ENCODE peak calls at places on chromosomes 7 and 10, in six cellular contexts. One of them, this sample, is unnamed.

GRCh38 chr7:89914673-89915072 is 239.6 kb upstream of the STEAP1 start:
- DNase-seq in PC-9: no peak
- DNase-seq in BE2C: no peak
- DNase-seq in fibroblast of lung: no peak
- DNase-seq in cardiac fibroblast: no peak
- DNase-seq in kidney epithelial cell: no peak
- DNase-seq in this sample: no peak

GRCh38 chr7:112414855-112415490 is 35.3 kb upstream of the IFRD1 start:
- DNase-seq in PC-9: no peak
- DNase-seq in kidney epithelial cell: no peak
- DNase-seq in BE2C: no peak
- DNase-seq in cardiac fibroblast: peak
- DNase-seq in fibroblast of lung: peak
- DNase-seq in this sample: no peak

GRCh38 chr7:82263880-82264751 is 179.5 kb downstream of the CACNA2D1 start:
- DNase-seq in fibroblast of lung: no peak
- DNase-seq in kidney epithelial cell: no peak
- DNase-seq in BE2C: no peak
- DNase-seq in PC-9: no peak
- DNase-seq in cardiac fibroblast: no peak
- DNase-seq in this sample: no peak

GRCh38 chr7:82740246-82740848 is 296.8 kb upstream of the CACNA2D1 start:
- DNase-seq in kidney epithelial cell: no peak
- DNase-seq in cardiac fibroblast: peak
- DNase-seq in PC-9: peak
- DNase-seq in fibroblast of lung: peak
- DNase-seq in BE2C: peak
- DNase-seq in this sample: no peak

GRCh38 chr10:59016043-59016442 is 160.4 kb upstream of the PHYHIPL start:
- DNase-seq in fibroblast of lung: no peak
- DNase-seq in PC-9: no peak
- DNase-seq in cardiac fibroblast: no peak
- DNase-seq in kidney epithelial cell: no peak
- DNase-seq in BE2C: no peak
- DNase-seq in this sample: no peak

GRCh38 chr10:16952610-16953009 is 135.4 kb upstream of the RSU1 start:
- DNase-seq in kidney epithelial cell: no peak
- DNase-seq in fibroblast of lung: no peak
- DNase-seq in cardiac fibroblast: peak
- DNase-seq in PC-9: no peak
- DNase-seq in BE2C: no peak
- DNase-seq in this sample: no peak

GRCh38 chr10:102175415-102175814 is 23.2 kb downstream of the NOLC1 start:
- DNase-seq in cardiac fibroblast: peak
- DNase-seq in fibroblast of lung: peak
- DNase-seq in PC-9: no peak
- DNase-seq in kidney epithelial cell: no peak
- DNase-seq in BE2C: no peak
- DNase-seq in this sample: no peak

GRCh38 chr7:50303894-50304157 is 690 bp upstream of the IKZF1 start:
- DNase-seq in BE2C: no peak
- DNase-seq in cardiac fibroblast: no peak
- DNase-seq in kidney epithelial cell: no peak
- DNase-seq in PC-9: no peak
- DNase-seq in fibroblast of lung: no peak
- DNase-seq in this sample: peak

GRCh38 chr7:22594020-22594419 is 94.0 kb upstream of the STEAP1B start:
- DNase-seq in fibroblast of lung: no peak
- DNase-seq in kidney epithelial cell: no peak
- DNase-seq in PC-9: no peak
- DNase-seq in BE2C: no peak
- DNase-seq in cardiac fibroblast: no peak
- DNase-seq in this sample: no peak

GRCh38 chr7:100854146-100854895 is 1.8 kb downstream of the SLC12A9 start:
- DNase-seq in BE2C: no peak
- DNase-seq in fibroblast of lung: no peak
- DNase-seq in PC-9: no peak
- DNase-seq in kidney epithelial cell: no peak
- DNase-seq in cardiac fibroblast: no peak
- DNase-seq in this sample: no peak

GRCh38 chr10:126014309-126014708 is 117.9 kb downstream of the FANK1 start:
- DNase-seq in fibroblast of lung: peak
- DNase-seq in kidney epithelial cell: peak
- DNase-seq in BE2C: no peak
- DNase-seq in PC-9: no peak
- DNase-seq in cardiac fibroblast: peak
- DNase-seq in this sample: no peak

GRCh38 chr10:61285749-61286148 is 167.4 kb downstream of the TMEM26 start:
- DNase-seq in kidney epithelial cell: no peak
- DNase-seq in PC-9: no peak
- DNase-seq in BE2C: peak
- DNase-seq in cardiac fibroblast: peak
- DNase-seq in fibroblast of lung: peak
- DNase-seq in this sample: no peak

GRCh38 chr10:23459323-23459939 is 20.6 kb downstream of the OTUD1 start:
- DNase-seq in kidney epithelial cell: no peak
- DNase-seq in cardiac fibroblast: no peak
- DNase-seq in PC-9: no peak
- DNase-seq in fibroblast of lung: no peak
- DNase-seq in BE2C: no peak
- DNase-seq in this sample: no peak

GRCh38 chr10:17847586-17848296 is 38.6 kb downstream of the MRC1 start:
- DNase-seq in fibroblast of lung: peak
- DNase-seq in kidney epithelial cell: no peak
- DNase-seq in BE2C: no peak
- DNase-seq in cardiac fibroblast: peak
- DNase-seq in PC-9: no peak
- DNase-seq in this sample: no peak

GRCh38 chr10:23081156-23081833 is 14.1 kb upstream of the MSRB2 start:
- DNase-seq in kidney epithelial cell: no peak
- DNase-seq in PC-9: no peak
- DNase-seq in cardiac fibroblast: no peak
- DNase-seq in BE2C: peak
- DNase-seq in fibroblast of lung: peak
- DNase-seq in this sample: no peak

GRCh38 chr7:82926477-82926876 is 236.2 kb downstream of the PCLO start:
- DNase-seq in kidney epithelial cell: no peak
- DNase-seq in cardiac fibroblast: no peak
- DNase-seq in BE2C: no peak
- DNase-seq in PC-9: no peak
- DNase-seq in fibroblast of lung: no peak
- DNase-seq in this sample: no peak

GRCh38 chr10:114526112-114526496 is 121.8 kb upstream of the AFAP1L2 start:
- DNase-seq in fibroblast of lung: peak
- DNase-seq in kidney epithelial cell: no peak
- DNase-seq in BE2C: no peak
- DNase-seq in cardiac fibroblast: no peak
- DNase-seq in PC-9: no peak
- DNase-seq in this sample: no peak

GRCh38 chr10:133559216-133559615 is 6.2 kb downstream of the SYCE1 start:
- DNase-seq in kidney epithelial cell: no peak
- DNase-seq in PC-9: no peak
- DNase-seq in BE2C: no peak
- DNase-seq in cardiac fibroblast: no peak
- DNase-seq in fibroblast of lung: no peak
- DNase-seq in this sample: no peak

GRCh38 chr10:59077855-59078254 is 98.6 kb upstream of the PHYHIPL start:
- DNase-seq in BE2C: no peak
- DNase-seq in cardiac fibroblast: no peak
- DNase-seq in kidney epithelial cell: no peak
- DNase-seq in PC-9: no peak
- DNase-seq in fibroblast of lung: no peak
- DNase-seq in this sample: no peak

GRCh38 chr7:117682681-117683385 is 190.4 kb downstream of the CTTNBP2 start:
- DNase-seq in cardiac fibroblast: peak
- DNase-seq in PC-9: peak
- DNase-seq in fibroblast of lung: no peak
- DNase-seq in kidney epithelial cell: peak
- DNase-seq in BE2C: no peak
- DNase-seq in this sample: no peak

GRCh38 chr10:124621637-124622036 is 122.5 kb downstream of the FAM53B start:
- DNase-seq in cardiac fibroblast: no peak
- DNase-seq in kidney epithelial cell: no peak
- DNase-seq in fibroblast of lung: no peak
- DNase-seq in PC-9: no peak
- DNase-seq in BE2C: no peak
- DNase-seq in this sample: no peak

GRCh38 chr7:151038951-151039849 is 9.1 kb upstream of the ASIC3 start:
- DNase-seq in fibroblast of lung: peak
- DNase-seq in kidney epithelial cell: peak
- DNase-seq in BE2C: peak
- DNase-seq in PC-9: peak
- DNase-seq in cardiac fibroblast: peak
- DNase-seq in this sample: peak

GRCh38 chr10:58695022-58695421 is 182.3 kb downstream of the BICC1 start:
- DNase-seq in PC-9: no peak
- DNase-seq in kidney epithelial cell: no peak
- DNase-seq in BE2C: no peak
- DNase-seq in fibroblast of lung: no peak
- DNase-seq in cardiac fibroblast: peak
- DNase-seq in this sample: no peak

GRCh38 chr10:132627736-132628512 is 90.3 kb downstream of the INPP5A start:
- DNase-seq in BE2C: peak
- DNase-seq in kidney epithelial cell: no peak
- DNase-seq in PC-9: no peak
- DNase-seq in cardiac fibroblast: peak
- DNase-seq in fibroblast of lung: peak
- DNase-seq in this sample: no peak

GRCh38 chr10:31606841-31607240 is 287.8 kb downstream of the ZEB1 start:
- DNase-seq in BE2C: no peak
- DNase-seq in kidney epithelial cell: no peak
- DNase-seq in PC-9: no peak
- DNase-seq in fibroblast of lung: peak
- DNase-seq in cardiac fibroblast: no peak
- DNase-seq in this sample: no peak

GRCh38 chr10:44513592-44513991 is 128.7 kb upstream of the CXCL12 start:
- DNase-seq in PC-9: no peak
- DNase-seq in fibroblast of lung: peak
- DNase-seq in BE2C: no peak
- DNase-seq in kidney epithelial cell: no peak
- DNase-seq in cardiac fibroblast: peak
- DNase-seq in this sample: no peak
- TF ChIP-seq CTCF in PC-9: no peak
- TF ChIP-seq CTCF in fibroblast of lung: no peak
- TF ChIP-seq CTCF in BE2C: peak
- TF ChIP-seq CTCF in kidney epithelial cell: no peak
- TF ChIP-seq CTCF in cardiac fibroblast: peak
- TF ChIP-seq CTCF in this sample: no peak

GRCh38 chr10:13724484-13724883 is 137.7 kb downstream of the PRPF18 start:
- DNase-seq in kidney epithelial cell: no peak
- DNase-seq in PC-9: no peak
- DNase-seq in BE2C: no peak
- DNase-seq in cardiac fibroblast: no peak
- DNase-seq in fibroblast of lung: peak
- DNase-seq in this sample: no peak

GRCh38 chr10:13729959-13730358 is 143.2 kb downstream of the PRPF18 start:
- DNase-seq in fibroblast of lung: no peak
- DNase-seq in cardiac fibroblast: no peak
- DNase-seq in PC-9: no peak
- DNase-seq in BE2C: no peak
- DNase-seq in kidney epithelial cell: no peak
- DNase-seq in this sample: no peak

GRCh38 chr10:13725594-13725993 is 138.8 kb downstream of the PRPF18 start:
- DNase-seq in fibroblast of lung: no peak
- DNase-seq in BE2C: no peak
- DNase-seq in PC-9: no peak
- DNase-seq in cardiac fibroblast: no peak
- DNase-seq in kidney epithelial cell: no peak
- DNase-seq in this sample: no peak

GRCh38 chr10:13728898-13729535 is 142.3 kb downstream of the PRPF18 start:
- DNase-seq in PC-9: peak
- DNase-seq in kidney epithelial cell: no peak
- DNase-seq in cardiac fibroblast: no peak
- DNase-seq in fibroblast of lung: no peak
- DNase-seq in BE2C: no peak
- DNase-seq in this sample: no peak

DNA sequence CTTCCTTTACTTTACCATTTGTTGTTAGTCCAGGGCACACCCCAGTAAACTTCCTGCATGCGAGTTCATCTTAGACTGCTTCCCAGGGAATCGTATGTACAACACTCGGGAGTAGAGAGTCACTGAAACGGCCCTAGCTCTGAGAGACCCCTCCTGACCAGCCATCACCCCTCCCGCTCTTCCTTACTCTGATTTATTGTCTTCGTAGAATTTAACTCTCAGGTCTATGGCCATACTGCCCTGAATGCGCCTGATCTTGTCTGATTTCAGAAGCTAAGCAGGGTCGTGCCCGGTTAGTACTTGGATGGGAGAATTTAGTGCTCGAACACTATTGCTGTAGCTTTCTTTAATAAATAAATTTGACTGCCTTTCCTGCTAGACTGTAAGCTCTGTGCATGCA is 140.8 kb downstream of the PRPF18 start:
- DNase-seq in cardiac fibroblast: no peak
- DNase-seq in PC-9: no peak
- DNase-seq in fibroblast of lung: no peak
- DNase-seq in kidney epithelial cell: no peak
- DNase-seq in BE2C: no peak
- DNase-seq in this sample: no peak
- TF ChIP-seq CTCF in cardiac fibroblast: no peak
- TF ChIP-seq CTCF in PC-9: no peak
- TF ChIP-seq CTCF in fibroblast of lung: no peak
- TF ChIP-seq CTCF in kidney epithelial cell: no peak
- TF ChIP-seq CTCF in BE2C: no peak
- TF ChIP-seq CTCF in this sample: no peak

GRCh38 chr7:91554893-91555292 is 290.7 kb downstream of the FZD1 start:
- DNase-seq in PC-9: no peak
- DNase-seq in BE2C: no peak
- DNase-seq in fibroblast of lung: no peak
- DNase-seq in cardiac fibroblast: no peak
- DNase-seq in kidney epithelial cell: no peak
- DNase-seq in this sample: no peak

GRCh38 chr7:91556239-91556638 is 292.0 kb downstream of the FZD1 start:
- DNase-seq in kidney epithelial cell: no peak
- DNase-seq in fibroblast of lung: no peak
- DNase-seq in PC-9: no peak
- DNase-seq in BE2C: no peak
- DNase-seq in cardiac fibroblast: no peak
- DNase-seq in this sample: no peak

GRCh38 chr7:91557789-91558396 is 293.7 kb downstream of the FZD1 start:
- DNase-seq in BE2C: no peak
- DNase-seq in fibroblast of lung: peak
- DNase-seq in cardiac fibroblast: peak
- DNase-seq in kidney epithelial cell: peak
- DNase-seq in PC-9: peak
- DNase-seq in this sample: peak

GRCh38 chr7:91559947-91560346 is 295.7 kb downstream of the FZD1 start:
- DNase-seq in cardiac fibroblast: no peak
- DNase-seq in PC-9: no peak
- DNase-seq in kidney epithelial cell: no peak
- DNase-seq in fibroblast of lung: no peak
- DNase-seq in BE2C: no peak
- DNase-seq in this sample: no peak

GRCh38 chr7:91556956-91557650 is 292.9 kb downstream of the FZD1 start:
- DNase-seq in PC-9: peak
- DNase-seq in kidney epithelial cell: no peak
- DNase-seq in cardiac fibroblast: peak
- DNase-seq in BE2C: no peak
- DNase-seq in fibroblast of lung: no peak
- DNase-seq in this sample: no peak
- TF ChIP-seq CTCF in PC-9: no peak
- TF ChIP-seq CTCF in kidney epithelial cell: no peak
- TF ChIP-seq CTCF in cardiac fibroblast: no peak
- TF ChIP-seq CTCF in BE2C: no peak
- TF ChIP-seq CTCF in fibroblast of lung: no peak
- TF ChIP-seq CTCF in this sample: no peak

GRCh38 chr10:44464503-44464902 is 79.6 kb upstream of the CXCL12 start:
- DNase-seq in cardiac fibroblast: no peak
- DNase-seq in fibroblast of lung: no peak
- DNase-seq in PC-9: no peak
- DNase-seq in kidney epithelial cell: no peak
- DNase-seq in BE2C: no peak
- DNase-seq in this sample: no peak
- TF ChIP-seq CTCF in cardiac fibroblast: peak
- TF ChIP-seq CTCF in fibroblast of lung: no peak
- TF ChIP-seq CTCF in PC-9: no peak
- TF ChIP-seq CTCF in kidney epithelial cell: no peak
- TF ChIP-seq CTCF in BE2C: peak
- TF ChIP-seq CTCF in this sample: no peak

This sample was measured in GM13976.